ENCODE peak calls at places on chromosomes 7 and 10, in seven cellular contexts. L is uterus, V is kidney, T is mammary epithelial cell, Y is MCF 10A, U is cardiac fibroblast, D is choroid plexus epithelial cell. X is an unnamed sample.

GRCh38 chr10:14583967-14584366 is 190.7 kb downstream of the FAM107B start:
- DNase-seq in T (no peak), L (no peak), Y (no peak), V (no peak), D (no peak), U (no peak), X (no peak)

GRCh38 chr10:89156161-89156560 is 51.0 kb downstream of the CH25H start:
- DNase-seq in L (no peak), U (no peak), Y (no peak), V (no peak), D (no peak), T (no peak), X (no peak)

GRCh38 chr10:28479366-28479765 is 53.6 kb upstream of the WAC start:
- DNase-seq in T (no peak), D (no peak), U (peak), Y (no peak), L (no peak), V (no peak), X (peak)

GRCh38 chr7:75993689-75994387 is 557 bp downstream of the TMEM120A start:
- DNase-seq in V (peak), L (peak), D (peak), T (peak), U (peak), Y (peak), X (peak)

GRCh38 chr7:134078991-134079390 is 48.1 kb upstream of the LRGUK start:
- DNase-seq in L (no peak), U (no peak), T (no peak), Y (no peak), D (no peak), V (no peak), X (no peak)

GRCh38 chr10:18918545-18918944 is 130.1 kb upstream of the MALRD1 start:
- DNase-seq in L (no peak), Y (peak), U (peak), V (no peak), D (peak), T (peak), X (no peak)

GRCh38 chr7:135708041-135708440 is 19.9 kb downstream of the SLC13A4 start:
- DNase-seq in L (no peak), Y (no peak), T (no peak), V (no peak), U (no peak), D (no peak), X (no peak)

GRCh38 chr7:29596593-29597178 is 33.1 kb downstream of the PRR15 start:
- DNase-seq in V (no peak), Y (no peak), L (no peak), T (no peak), U (peak), D (no peak), X (no peak)

GRCh38 chr7:139851770-139852481 is 22.9 kb downstream of the TBXAS1 start:
- DNase-seq in L (no peak), U (no peak), Y (no peak), T (no peak), V (no peak), D (no peak), X (no peak)

GRCh38 chr7:21430575-21430954 is 2.7 kb downstream of the SP4 start:
- DNase-seq in T (no peak), D (no peak), Y (no peak), L (no peak), V (peak), U (no peak), X (no peak)

GRCh38 chr7:101562531-101563197 is 66.4 kb downstream of the MYL10 start:
- DNase-seq in D (no peak), T (no peak), Y (no peak), V (peak), L (peak), U (no peak), X (no peak)

GRCh38 chr10:125556884-125557283 is 126.1 kb downstream of the TEX36 start:
- DNase-seq in U (no peak), T (no peak), Y (no peak), L (no peak), V (no peak), D (no peak), X (no peak)

GRCh38 chr7:29255199-29255838 is 60.7 kb downstream of the CHN2 start:
- DNase-seq in L (no peak), T (no peak), D (no peak), Y (peak), U (no peak), V (no peak), X (no peak)

GRCh38 chr7:1607686-1608085 is 37.9 kb upstream of the PSMG3 start:
- DNase-seq in U (no peak), V (no peak), D (no peak), L (no peak), Y (no peak), T (no peak), X (no peak)

GRCh38 chr10:91887075-91887899 is 22.0 kb downstream of the FGFBP3 start:
- DNase-seq in V (no peak), Y (no peak), L (peak), T (no peak), D (peak), U (peak), X (peak)

GRCh38 chr10:14396441-14397048 is 65.8 kb upstream of the FRMD4A start:
- DNase-seq in U (peak), Y (no peak), D (peak), L (no peak), V (no peak), T (peak), X (no peak)

GRCh38 chr10:17730667-17731066 is 21.3 kb upstream of the TMEM236 start:
- DNase-seq in T (no peak), L (no peak), V (no peak), U (peak), D (no peak), Y (no peak), X (no peak)

GRCh38 chr7:771241-772004 is 44.3 kb upstream of the PRKAR1B start:
- DNase-seq in L (peak), V (peak), T (no peak), Y (no peak), U (peak), D (peak), X (no peak)

GRCh38 chr7:84393776-84394175 is 199.2 kb upstream of the SEMA3A start:
- DNase-seq in T (no peak), D (peak), L (no peak), Y (no peak), U (peak), V (no peak), X (no peak)

GRCh38 chr10:30184397-30185033 is 125.1 kb upstream of the JCAD start:
- DNase-seq in T (no peak), L (no peak), D (no peak), V (no peak), Y (no peak), U (no peak), X (no peak)

GRCh38 chr7:66617295-66617694 is 11.4 kb upstream of the KCTD7 start:
- DNase-seq in Y (no peak), D (no peak), V (peak), L (peak), U (peak), T (no peak), X (no peak)

GRCh38 chr10:96395931-96396877 is 37.4 kb upstream of the OPALIN start:
- DNase-seq in L (peak), D (peak), V (no peak), Y (peak), U (peak), T (peak), X (peak)

GRCh38 chr10:62815373-62816111 is 624 bp downstream of the EGR2 start:
- DNase-seq in U (peak), V (peak), T (peak), L (no peak), D (peak), Y (no peak), X (peak)

GRCh38 chr10:2679646-2680045 is 387.7 kb upstream of the PFKP start:
- DNase-seq in T (no peak), L (no peak), D (no peak), V (peak), Y (no peak), U (no peak), X (no peak)

GRCh38 chr7:137990251-137990901 is 11.5 kb downstream of the CREB3L2 start:
- DNase-seq in D (peak), Y (peak), T (peak), V (no peak), U (peak), L (no peak), X (no peak)

GRCh38 chr7:23468721-23469149 is 1.6 kb downstream of the IGF2BP3 start:
- DNase-seq in Y (peak), V (peak), L (no peak), D (peak), T (no peak), U (no peak), X (no peak)

GRCh38 chr7:112452102-112452888 is 2.0 kb downstream of the IFRD1 start:
- DNase-seq in V (no peak), T (peak), Y (peak), L (peak), U (peak), D (peak), X (peak)

GRCh38 chr10:96470108-96470743 is 43.5 kb downstream of the TLL2 start:
- DNase-seq in D (peak), T (peak), U (peak), L (no peak), Y (peak), V (peak), X (peak)

GRCh38 chr7:146123715-146124114 is 7.1 kb downstream of the CNTNAP2 start:
- DNase-seq in L (no peak), U (no peak), D (no peak), V (no peak), Y (no peak), T (no peak), X (no peak)

GRCh38 chr10:44192435-44192834 is 192.5 kb downstream of the CXCL12 start:
- DNase-seq in L (no peak), U (no peak), Y (no peak), D (no peak), V (no peak), T (no peak), X (no peak)

GRCh38 chr10:19803676-19804075 is 12.6 kb upstream of the PLXDC2 start:
- DNase-seq in V (no peak), L (no peak), U (no peak), D (no peak), T (no peak), Y (no peak), X (no peak)

GRCh38 chr7:91435386-91436059 is 171.3 kb downstream of the FZD1 start:
- DNase-seq in Y (peak), T (no peak), L (no peak), V (no peak), D (no peak), U (no peak), X (no peak)

GRCh38 chr7:14449291-14449690 is 453.3 kb downstream of the DGKB start:
- DNase-seq in U (no peak), V (no peak), Y (no peak), L (no peak), T (no peak), D (no peak), X (no peak)

GRCh38 chr10:47286591-47287325 is 13.2 kb upstream of the GDF10 start:
- DNase-seq in D (no peak), V (no peak), T (no peak), U (no peak), Y (no peak), L (no peak), X (no peak)

GRCh38 chr10:83984256-83984640 is 155.1 kb upstream of the GHITM start:
- DNase-seq in L (no peak), Y (no peak), V (no peak), U (no peak), D (no peak), T (no peak), X (no peak)

GRCh38 chr7:138000081-138000701 is 1.7 kb downstream of the CREB3L2 start:
- DNase-seq in Y (peak), T (peak), D (peak), U (peak), L (peak), V (peak), X (peak)

GRCh38 chr10:621500-621899 is 68.0 kb downstream of the DIP2C start:
- DNase-seq in D (no peak), L (no peak), U (no peak), T (no peak), V (peak), Y (no peak), X (no peak)

GRCh38 chr7:1944619-1945210 is 274.6 kb downstream of the ELFN1 start:
- DNase-seq in T (no peak), Y (no peak), U (no peak), L (no peak), D (no peak), V (peak), X (peak)

DNA sequence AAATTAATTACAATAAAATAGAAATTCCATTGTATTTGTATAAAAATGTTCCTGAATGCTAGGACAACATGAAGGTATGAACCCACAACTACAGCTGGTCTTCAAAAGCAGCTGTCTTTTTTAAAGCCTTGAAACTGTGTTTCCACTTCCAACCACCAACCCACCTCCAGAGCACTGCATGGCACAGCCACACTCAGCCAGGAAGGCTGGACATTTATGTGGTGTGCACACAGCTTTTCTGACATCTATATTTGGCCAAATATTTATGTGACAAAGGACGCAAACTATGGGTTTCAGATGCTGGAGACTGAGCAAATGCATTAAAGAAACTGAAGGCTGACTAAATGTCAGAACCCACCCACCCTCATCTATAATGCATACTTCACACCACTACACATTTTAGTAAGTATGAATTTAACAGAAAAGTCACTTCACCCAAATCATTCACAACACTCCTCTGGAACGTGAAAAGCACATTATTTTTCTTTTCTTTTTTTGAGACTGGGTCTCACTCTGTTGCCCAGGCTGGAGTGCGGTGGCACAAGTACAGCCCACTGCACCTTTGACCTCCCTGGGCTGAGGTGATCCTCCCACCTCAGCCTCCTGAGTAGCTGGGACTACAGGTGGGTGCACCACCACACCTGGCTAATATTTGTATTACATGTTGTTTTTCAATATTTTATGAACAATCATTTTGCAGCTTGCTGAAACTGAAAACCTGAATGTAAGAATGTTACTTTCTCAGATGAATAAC is 27.9 kb upstream of the DAGLB start:
- DNase-seq in T (no peak), D (no peak), Y (no peak), V (no peak), U (no peak), L (no peak), X (no peak)
- TF ChIP-seq CTCF in T (no peak), D (no peak), Y (no peak), V (no peak), U (no peak), L (no peak), X (no peak)

DNA sequence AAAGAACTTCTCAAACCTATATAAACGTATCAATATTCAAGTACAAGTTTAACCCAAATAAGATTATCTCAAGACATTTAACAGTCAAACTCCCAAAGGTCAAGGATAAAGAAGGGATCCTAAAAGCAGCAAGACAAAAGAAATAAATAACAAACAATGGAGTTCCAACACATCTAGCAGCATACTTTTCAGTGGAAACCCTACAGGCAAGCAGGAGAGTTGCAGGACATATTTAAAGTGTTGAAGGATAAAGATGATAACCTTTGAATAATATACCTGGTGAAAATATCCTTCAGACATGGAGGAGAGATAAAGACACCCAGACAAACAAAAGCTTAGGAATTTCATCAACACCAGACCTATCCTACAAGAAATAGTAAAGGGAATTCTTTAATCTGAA is 82.8 kb downstream of the TES start:
- DNase-seq in Y (no peak), T (no peak), U (no peak), V (no peak), D (no peak), L (no peak), X (no peak)
- TF ChIP-seq CTCF in Y (no peak), T (no peak), U (peak), V (no peak), D (peak), L (no peak), X (no peak)

DNA sequence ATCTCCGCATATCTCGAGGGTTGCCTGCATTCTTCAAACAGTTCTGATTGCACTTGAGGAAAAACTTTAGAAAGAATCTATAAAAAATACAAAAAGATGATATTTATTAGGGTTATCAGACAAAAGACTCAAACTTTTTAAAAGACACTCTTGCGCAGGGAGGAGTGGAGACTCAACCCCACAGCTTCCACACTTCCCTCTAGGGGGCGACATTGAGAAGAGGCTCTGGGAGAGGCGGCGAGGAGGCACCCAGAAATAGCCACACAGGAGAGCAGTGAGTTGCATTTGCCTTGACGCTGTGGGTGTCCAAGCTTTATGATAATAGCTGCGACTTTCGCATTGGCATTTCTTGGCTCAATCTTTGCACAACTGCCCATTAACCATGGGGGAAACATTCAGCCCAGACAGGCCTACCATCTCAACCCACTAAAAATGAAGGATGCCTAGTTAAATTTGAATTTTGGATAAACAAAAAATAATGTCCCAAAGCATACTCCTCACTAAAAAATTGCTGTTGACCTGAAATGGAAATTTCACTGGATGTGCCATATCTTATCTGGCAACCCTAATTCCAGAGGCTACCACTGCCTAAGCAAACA is 86.2 kb downstream of the EBF3 start:
- DNase-seq in V (no peak), Y (peak), L (no peak), T (no peak), D (peak), U (peak), X (no peak)
- TF ChIP-seq CTCF in V (peak), Y (no peak), L (peak), T (no peak), D (peak), U (peak), X (peak)

GRCh38 chr10:74738052-74738451 is 88.3 kb upstream of the KAT6B start:
- DNase-seq in T (no peak), L (no peak), U (peak), D (peak), V (no peak), Y (peak), X (no peak)
- TF ChIP-seq CTCF in T (no peak), L (no peak), U (no peak), D (peak), V (no peak), Y (no peak), X (no peak)

GRCh38 chr10:133124357-133125211 is 35.4 kb upstream of the KNDC1 start:
- DNase-seq in T (no peak), D (peak), L (no peak), U (peak), Y (no peak), V (peak), X (peak)
- TF ChIP-seq CTCF in T (peak), D (peak), L (peak), U (peak), Y (no peak), V (peak), X (no peak)

GRCh38 chr7:157411580-157411979 is 74.8 kb downstream of the DNAJB6 start:
- DNase-seq in Y (peak), D (peak), V (peak), T (no peak), U (no peak), L (no peak), X (no peak)
- TF ChIP-seq CTCF in Y (no peak), D (no peak), V (no peak), T (no peak), U (no peak), L (no peak), X (no peak)

GRCh38 chr7:12062062-12062461 is 149.0 kb upstream of the TMEM106B start:
- DNase-seq in D (peak), U (no peak), Y (peak), T (no peak), V (no peak), L (no peak), X (no peak)
- TF ChIP-seq CTCF in D (peak), U (peak), Y (peak), T (no peak), V (no peak), L (no peak), X (peak)

X was measured in glutamatergic neuron.